ENCODE peak calls at places on chromosomes 13 and 19, in five cellular contexts. C, H, X, W and G are unnamed samples.

GRCh38 chr19:33720691-33721682 is 75.7 kb upstream of the KCTD15 start:
- DNase-seq in W (no peak), X (no peak), H (no peak), C (no peak), G (no peak)

GRCh38 chr13:99698010-99698815 is 196.9 kb downstream of the TM9SF2 start:
- DNase-seq in X (no peak), C (no peak), W (no peak), H (no peak), G (no peak)

GRCh38 chr13:113407531-113408393 is 43.8 kb upstream of the GRTP1 start:
- DNase-seq in C (no peak), W (no peak), X (no peak), H (no peak), G (no peak)

GRCh38 chr13:88103824-88104223 is 432.7 kb downstream of the SLITRK5 start:
- DNase-seq in X (peak; percentile 13), C (no peak), W (no peak), H (no peak), G (no peak)

GRCh38 chr13:50192272-50192813 is 177.1 kb downstream of the KCNRG start:
- DNase-seq in C (no peak), W (no peak), H (no peak), X (no peak), G (no peak)

GRCh38 chr19:17575871-17576757 is 20.7 kb downstream of the COLGALT1 start:
- DNase-seq in C (no peak), W (no peak), X (no peak), H (no peak), G (no peak)

GRCh38 chr13:63864171-63864902 is 2448.7 kb upstream of the PCDH20 start:
- DNase-seq in C (no peak), W (no peak), H (no peak), X (peak; percentile 67), G (no peak)

GRCh38 chr19:16605115-16605514 is 22.9 kb downstream of the MED26 start:
- DNase-seq in H (no peak), X (no peak), C (no peak), W (no peak), G (no peak)

GRCh38 chr19:15613338-15613737 is 1.7 kb upstream of the CYP4F8 start:
- DNase-seq in C (no peak), X (no peak), W (no peak), H (no peak), G (no peak)

GRCh38 chr13:34657716-34658115 is 284.4 kb upstream of the NBEA start:
- DNase-seq in X (peak; percentile 79), H (no peak), W (no peak), C (peak; percentile 58), G (no peak)

GRCh38 chr13:68727788-68728187 is 1379.8 kb upstream of the ATXN8OS start:
- DNase-seq in H (no peak), W (no peak), C (no peak), X (no peak), G (no peak)

GRCh38 chr19:3785464-3785937 is 680 bp downstream of the MATK start:
- DNase-seq in W (no peak), X (no peak), C (no peak), H (no peak), G (no peak)

GRCh38 chr13:110912651-110913051 is 2.2 kb downstream of the ANKRD10 start:
- DNase-seq in C (peak; percentile 40), W (no peak), X (peak; percentile 74), H (no peak), G (no peak)

GRCh38 chr19:401836-402535 is 7.0 kb downstream of the C2CD4C start:
- DNase-seq in X (no peak), W (no peak), H (no peak), C (no peak), G (no peak)

GRCh38 chr13:76148926-76149325 is 512.8 kb downstream of the LMO7 start:
- DNase-seq in H (no peak), W (no peak), X (peak; percentile 65), C (peak; percentile 80), G (no peak)

GRCh38 chr13:73417012-73417615 is 358.3 kb downstream of the KLF5 start:
- DNase-seq in H (no peak), W (no peak), C (peak; percentile 13), X (peak; percentile 39), G (no peak)

GRCh38 chr13:91668844-91669495 is 270.5 kb downstream of the GPC5 start:
- DNase-seq in C (no peak), W (no peak), X (no peak), H (no peak), G (no peak)

GRCh38 chr19:36420961-36421748 is 2.7 kb upstream of the ZFP82 start:
- DNase-seq in W (no peak), H (no peak), C (peak; percentile 29), X (peak; percentile 46), G (no peak)

GRCh38 chr19:45523642-45524256 is 16.5 kb downstream of the VASP start:
- DNase-seq in C (peak; percentile 91), H (no peak), X (peak; percentile 90), W (peak; percentile 90), G (peak; percentile 58)

GRCh38 chr13:80000679-80001509 is 340.0 kb downstream of the SPRY2 start:
- DNase-seq in H (no peak), X (no peak), W (no peak), C (no peak), G (no peak)

GRCh38 chr19:33303791-33304759 is 1.7 kb upstream of the CEBPA start:
- DNase-seq in W (no peak), H (no peak), C (peak; percentile 5), X (no peak), G (no peak)